ENCODE peak calls at places on chromosomes 6 and 20, in eight cellular contexts. One of them, this sample, is unnamed.

GRCh38 chr20:50628853-50629674 is 62.3 kb downstream of the RIPOR3 start:
- DNase-seq in hypothalamus: no peak
- DNase-seq in GDM1: no peak
- DNase-seq in breast epithelium: no peak
- DNase-seq in stimulated activated naive B cell treated with anti-CD40 and anti-IgM and Interleukin-4, amounts not matched to agents 10 μg/mL and 1 μg/mL and 100 μg/mL, for 72 hours: no peak
- DNase-seq in activated naive CD8-positive, alpha-beta T cell treated with anti-CD3 and anti-CD28 coated beads for 36 hours: no peak
- DNase-seq in stimulated activated naive CD4-positive, alpha-beta T cell: no peak
- DNase-seq in GF-D8: no peak
- DNase-seq in this sample: no peak

GRCh38 chr6:75201901-75202672 is 3.8 kb downstream of the COL12A1 start:
- DNase-seq in stimulated activated naive CD4-positive, alpha-beta T cell: no peak
- DNase-seq in activated naive CD8-positive, alpha-beta T cell treated with anti-CD3 and anti-CD28 coated beads for 36 hours: no peak
- DNase-seq in GF-D8: no peak
- DNase-seq in hypothalamus: peak
- DNase-seq in GDM1: no peak
- DNase-seq in breast epithelium: peak
- DNase-seq in stimulated activated naive B cell treated with anti-CD40 and anti-IgM and Interleukin-4, amounts not matched to agents 10 μg/mL and 1 μg/mL and 100 μg/mL, for 72 hours: no peak
- DNase-seq in this sample: no peak

GRCh38 chr20:6868864-6869263 is 101.4 kb downstream of the BMP2 start:
- DNase-seq in breast epithelium: no peak
- DNase-seq in GDM1: peak
- DNase-seq in stimulated activated naive B cell treated with anti-CD40 and anti-IgM and Interleukin-4, amounts not matched to agents 10 μg/mL and 1 μg/mL and 100 μg/mL, for 72 hours: no peak
- DNase-seq in hypothalamus: no peak
- DNase-seq in GF-D8: no peak
- DNase-seq in stimulated activated naive CD4-positive, alpha-beta T cell: no peak
- DNase-seq in activated naive CD8-positive, alpha-beta T cell treated with anti-CD3 and anti-CD28 coated beads for 36 hours: no peak
- DNase-seq in this sample: no peak

GRCh38 chr6:144321839-144322591 is 36.9 kb downstream of the UTRN start:
- DNase-seq in stimulated activated naive B cell treated with anti-CD40 and anti-IgM and Interleukin-4, amounts not matched to agents 10 μg/mL and 1 μg/mL and 100 μg/mL, for 72 hours: no peak
- DNase-seq in hypothalamus: no peak
- DNase-seq in GDM1: no peak
- DNase-seq in breast epithelium: no peak
- DNase-seq in GF-D8: no peak
- DNase-seq in activated naive CD8-positive, alpha-beta T cell treated with anti-CD3 and anti-CD28 coated beads for 36 hours: no peak
- DNase-seq in stimulated activated naive CD4-positive, alpha-beta T cell: no peak
- DNase-seq in this sample: no peak

GRCh38 chr6:97465877-97466710 is 183.1 kb upstream of the MMS22L start:
- DNase-seq in GDM1: no peak
- DNase-seq in GF-D8: no peak
- DNase-seq in breast epithelium: no peak
- DNase-seq in stimulated activated naive CD4-positive, alpha-beta T cell: no peak
- DNase-seq in stimulated activated naive B cell treated with anti-CD40 and anti-IgM and Interleukin-4, amounts not matched to agents 10 μg/mL and 1 μg/mL and 100 μg/mL, for 72 hours: no peak
- DNase-seq in hypothalamus: no peak
- DNase-seq in activated naive CD8-positive, alpha-beta T cell treated with anti-CD3 and anti-CD28 coated beads for 36 hours: no peak
- DNase-seq in this sample: no peak

GRCh38 chr6:140784573-140784972 is 1348.2 kb upstream of the GJE1 start:
- DNase-seq in hypothalamus: no peak
- DNase-seq in GF-D8: no peak
- DNase-seq in stimulated activated naive B cell treated with anti-CD40 and anti-IgM and Interleukin-4, amounts not matched to agents 10 μg/mL and 1 μg/mL and 100 μg/mL, for 72 hours: no peak
- DNase-seq in activated naive CD8-positive, alpha-beta T cell treated with anti-CD3 and anti-CD28 coated beads for 36 hours: no peak
- DNase-seq in GDM1: no peak
- DNase-seq in stimulated activated naive CD4-positive, alpha-beta T cell: no peak
- DNase-seq in breast epithelium: no peak
- DNase-seq in this sample: no peak

GRCh38 chr6:115811511-115811910 is 249.2 kb downstream of the FRK start:
- DNase-seq in stimulated activated naive B cell treated with anti-CD40 and anti-IgM and Interleukin-4, amounts not matched to agents 10 μg/mL and 1 μg/mL and 100 μg/mL, for 72 hours: no peak
- DNase-seq in GF-D8: no peak
- DNase-seq in activated naive CD8-positive, alpha-beta T cell treated with anti-CD3 and anti-CD28 coated beads for 36 hours: no peak
- DNase-seq in breast epithelium: no peak
- DNase-seq in stimulated activated naive CD4-positive, alpha-beta T cell: no peak
- DNase-seq in hypothalamus: no peak
- DNase-seq in GDM1: no peak
- DNase-seq in this sample: no peak

GRCh38 chr20:64038579-64039292 is 2.8 kb downstream of the C20orf204 start:
- DNase-seq in GF-D8: peak
- DNase-seq in stimulated activated naive CD4-positive, alpha-beta T cell: peak
- DNase-seq in activated naive CD8-positive, alpha-beta T cell treated with anti-CD3 and anti-CD28 coated beads for 36 hours: peak
- DNase-seq in breast epithelium: peak
- DNase-seq in GDM1: peak
- DNase-seq in stimulated activated naive B cell treated with anti-CD40 and anti-IgM and Interleukin-4, amounts not matched to agents 10 μg/mL and 1 μg/mL and 100 μg/mL, for 72 hours: peak
- DNase-seq in hypothalamus: peak
- DNase-seq in this sample: peak

GRCh38 chr6:43763133-43763797 is 6.7 kb upstream of the VEGFA start:
- DNase-seq in GDM1: no peak
- DNase-seq in stimulated activated naive B cell treated with anti-CD40 and anti-IgM and Interleukin-4, amounts not matched to agents 10 μg/mL and 1 μg/mL and 100 μg/mL, for 72 hours: no peak
- DNase-seq in hypothalamus: no peak
- DNase-seq in stimulated activated naive CD4-positive, alpha-beta T cell: no peak
- DNase-seq in activated naive CD8-positive, alpha-beta T cell treated with anti-CD3 and anti-CD28 coated beads for 36 hours: no peak
- DNase-seq in breast epithelium: no peak
- DNase-seq in GF-D8: no peak
- DNase-seq in this sample: no peak

GRCh38 chr6:170125447-170126300 is 165.2 kb downstream of the DLL1 start:
- DNase-seq in activated naive CD8-positive, alpha-beta T cell treated with anti-CD3 and anti-CD28 coated beads for 36 hours: no peak
- DNase-seq in hypothalamus: no peak
- DNase-seq in breast epithelium: peak
- DNase-seq in stimulated activated naive CD4-positive, alpha-beta T cell: no peak
- DNase-seq in GDM1: no peak
- DNase-seq in GF-D8: no peak
- DNase-seq in stimulated activated naive B cell treated with anti-CD40 and anti-IgM and Interleukin-4, amounts not matched to agents 10 μg/mL and 1 μg/mL and 100 μg/mL, for 72 hours: no peak
- DNase-seq in this sample: no peak

GRCh38 chr6:164502838-164503237 is 806.6 kb downstream of the C6orf118 start:
- DNase-seq in hypothalamus: no peak
- DNase-seq in stimulated activated naive CD4-positive, alpha-beta T cell: no peak
- DNase-seq in breast epithelium: no peak
- DNase-seq in GF-D8: no peak
- DNase-seq in GDM1: no peak
- DNase-seq in activated naive CD8-positive, alpha-beta T cell treated with anti-CD3 and anti-CD28 coated beads for 36 hours: no peak
- DNase-seq in stimulated activated naive B cell treated with anti-CD40 and anti-IgM and Interleukin-4, amounts not matched to agents 10 μg/mL and 1 μg/mL and 100 μg/mL, for 72 hours: no peak
- DNase-seq in this sample: no peak

GRCh38 chr6:28598757-28599686 is 73.3 kb downstream of the GPX5 start:
- DNase-seq in hypothalamus: no peak
- DNase-seq in GF-D8: no peak
- DNase-seq in activated naive CD8-positive, alpha-beta T cell treated with anti-CD3 and anti-CD28 coated beads for 36 hours: no peak
- DNase-seq in stimulated activated naive CD4-positive, alpha-beta T cell: no peak
- DNase-seq in GDM1: no peak
- DNase-seq in breast epithelium: no peak
- DNase-seq in stimulated activated naive B cell treated with anti-CD40 and anti-IgM and Interleukin-4, amounts not matched to agents 10 μg/mL and 1 μg/mL and 100 μg/mL, for 72 hours: no peak
- DNase-seq in this sample: no peak

GRCh38 chr6:116888732-116889360 is 11.8 kb downstream of the RFX6 start:
- DNase-seq in GDM1: no peak
- DNase-seq in stimulated activated naive B cell treated with anti-CD40 and anti-IgM and Interleukin-4, amounts not matched to agents 10 μg/mL and 1 μg/mL and 100 μg/mL, for 72 hours: no peak
- DNase-seq in stimulated activated naive CD4-positive, alpha-beta T cell: no peak
- DNase-seq in breast epithelium: no peak
- DNase-seq in hypothalamus: no peak
- DNase-seq in activated naive CD8-positive, alpha-beta T cell treated with anti-CD3 and anti-CD28 coated beads for 36 hours: no peak
- DNase-seq in GF-D8: no peak
- DNase-seq in this sample: no peak

GRCh38 chr6:157558049-157558448 is 177.1 kb downstream of the ZDHHC14 start:
- DNase-seq in stimulated activated naive CD4-positive, alpha-beta T cell: no peak
- DNase-seq in breast epithelium: no peak
- DNase-seq in activated naive CD8-positive, alpha-beta T cell treated with anti-CD3 and anti-CD28 coated beads for 36 hours: no peak
- DNase-seq in GF-D8: no peak
- DNase-seq in hypothalamus: no peak
- DNase-seq in GDM1: no peak
- DNase-seq in stimulated activated naive B cell treated with anti-CD40 and anti-IgM and Interleukin-4, amounts not matched to agents 10 μg/mL and 1 μg/mL and 100 μg/mL, for 72 hours: no peak
- DNase-seq in this sample: no peak

GRCh38 chr6:45892196-45892595 is 123.5 kb downstream of the CLIC5 start:
- DNase-seq in breast epithelium: no peak
- DNase-seq in activated naive CD8-positive, alpha-beta T cell treated with anti-CD3 and anti-CD28 coated beads for 36 hours: no peak
- DNase-seq in stimulated activated naive CD4-positive, alpha-beta T cell: no peak
- DNase-seq in GF-D8: no peak
- DNase-seq in hypothalamus: no peak
- DNase-seq in GDM1: no peak
- DNase-seq in stimulated activated naive B cell treated with anti-CD40 and anti-IgM and Interleukin-4, amounts not matched to agents 10 μg/mL and 1 μg/mL and 100 μg/mL, for 72 hours: no peak
- DNase-seq in this sample: no peak

GRCh38 chr20:54068966-54069365 is 1.4 kb downstream of the BCAS1 start:
- DNase-seq in stimulated activated naive B cell treated with anti-CD40 and anti-IgM and Interleukin-4, amounts not matched to agents 10 μg/mL and 1 μg/mL and 100 μg/mL, for 72 hours: no peak
- DNase-seq in GDM1: no peak
- DNase-seq in GF-D8: no peak
- DNase-seq in activated naive CD8-positive, alpha-beta T cell treated with anti-CD3 and anti-CD28 coated beads for 36 hours: no peak
- DNase-seq in breast epithelium: no peak
- DNase-seq in stimulated activated naive CD4-positive, alpha-beta T cell: no peak
- DNase-seq in hypothalamus: no peak
- DNase-seq in this sample: no peak

GRCh38 chr6:147063469-147064031 is 140.7 kb upstream of the STXBP5 start:
- DNase-seq in stimulated activated naive B cell treated with anti-CD40 and anti-IgM and Interleukin-4, amounts not matched to agents 10 μg/mL and 1 μg/mL and 100 μg/mL, for 72 hours: no peak
- DNase-seq in GF-D8: no peak
- DNase-seq in stimulated activated naive CD4-positive, alpha-beta T cell: no peak
- DNase-seq in GDM1: no peak
- DNase-seq in activated naive CD8-positive, alpha-beta T cell treated with anti-CD3 and anti-CD28 coated beads for 36 hours: no peak
- DNase-seq in breast epithelium: no peak
- DNase-seq in hypothalamus: no peak
- DNase-seq in this sample: no peak

GRCh38 chr6:35852994-35853393 is 47.8 kb downstream of the LHFPL5 start:
- DNase-seq in breast epithelium: no peak
- DNase-seq in stimulated activated naive B cell treated with anti-CD40 and anti-IgM and Interleukin-4, amounts not matched to agents 10 μg/mL and 1 μg/mL and 100 μg/mL, for 72 hours: no peak
- DNase-seq in GDM1: no peak
- DNase-seq in activated naive CD8-positive, alpha-beta T cell treated with anti-CD3 and anti-CD28 coated beads for 36 hours: no peak
- DNase-seq in hypothalamus: no peak
- DNase-seq in stimulated activated naive CD4-positive, alpha-beta T cell: no peak
- DNase-seq in GF-D8: no peak
- DNase-seq in this sample: no peak

GRCh38 chr6:157186785-157187181 is 136.5 kb downstream of the TMEM242 start:
- DNase-seq in stimulated activated naive CD4-positive, alpha-beta T cell: no peak
- DNase-seq in activated naive CD8-positive, alpha-beta T cell treated with anti-CD3 and anti-CD28 coated beads for 36 hours: no peak
- DNase-seq in breast epithelium: no peak
- DNase-seq in stimulated activated naive B cell treated with anti-CD40 and anti-IgM and Interleukin-4, amounts not matched to agents 10 μg/mL and 1 μg/mL and 100 μg/mL, for 72 hours: no peak
- DNase-seq in GF-D8: no peak
- DNase-seq in hypothalamus: no peak
- DNase-seq in GDM1: no peak
- DNase-seq in this sample: no peak

GRCh38 chr20:49647509-49647908 is 66.2 kb downstream of the B4GALT5 start:
- DNase-seq in hypothalamus: no peak
- DNase-seq in GDM1: no peak
- DNase-seq in stimulated activated naive B cell treated with anti-CD40 and anti-IgM and Interleukin-4, amounts not matched to agents 10 μg/mL and 1 μg/mL and 100 μg/mL, for 72 hours: no peak
- DNase-seq in stimulated activated naive CD4-positive, alpha-beta T cell: no peak
- DNase-seq in breast epithelium: no peak
- DNase-seq in GF-D8: no peak
- DNase-seq in activated naive CD8-positive, alpha-beta T cell treated with anti-CD3 and anti-CD28 coated beads for 36 hours: no peak
- DNase-seq in this sample: no peak

GRCh38 chr20:36092424-36093024 is 62.0 kb upstream of the EPB41L1 start:
- DNase-seq in breast epithelium: no peak
- DNase-seq in hypothalamus: peak
- DNase-seq in GF-D8: no peak
- DNase-seq in GDM1: no peak
- DNase-seq in stimulated activated naive B cell treated with anti-CD40 and anti-IgM and Interleukin-4, amounts not matched to agents 10 μg/mL and 1 μg/mL and 100 μg/mL, for 72 hours: no peak
- DNase-seq in activated naive CD8-positive, alpha-beta T cell treated with anti-CD3 and anti-CD28 coated beads for 36 hours: peak
- DNase-seq in stimulated activated naive CD4-positive, alpha-beta T cell: no peak
- DNase-seq in this sample: no peak

GRCh38 chr6:84657486-84657885 is 106.9 kb downstream of the TBX18 start:
- DNase-seq in hypothalamus: no peak
- DNase-seq in stimulated activated naive CD4-positive, alpha-beta T cell: no peak
- DNase-seq in activated naive CD8-positive, alpha-beta T cell treated with anti-CD3 and anti-CD28 coated beads for 36 hours: no peak
- DNase-seq in breast epithelium: no peak
- DNase-seq in GF-D8: no peak
- DNase-seq in stimulated activated naive B cell treated with anti-CD40 and anti-IgM and Interleukin-4, amounts not matched to agents 10 μg/mL and 1 μg/mL and 100 μg/mL, for 72 hours: no peak
- DNase-seq in GDM1: no peak
- DNase-seq in this sample: no peak

GRCh38 chr6:152625213-152625612 is 11.9 kb downstream of the SYNE1 start:
- DNase-seq in activated naive CD8-positive, alpha-beta T cell treated with anti-CD3 and anti-CD28 coated beads for 36 hours: no peak
- DNase-seq in GDM1: no peak
- DNase-seq in hypothalamus: no peak
- DNase-seq in stimulated activated naive CD4-positive, alpha-beta T cell: no peak
- DNase-seq in stimulated activated naive B cell treated with anti-CD40 and anti-IgM and Interleukin-4, amounts not matched to agents 10 μg/mL and 1 μg/mL and 100 μg/mL, for 72 hours: no peak
- DNase-seq in GF-D8: no peak
- DNase-seq in breast epithelium: no peak
- DNase-seq in this sample: no peak

GRCh38 chr6:4253604-4254211 is 118.3 kb upstream of the ECI2 start:
- DNase-seq in activated naive CD8-positive, alpha-beta T cell treated with anti-CD3 and anti-CD28 coated beads for 36 hours: no peak
- DNase-seq in hypothalamus: no peak
- DNase-seq in breast epithelium: no peak
- DNase-seq in GF-D8: no peak
- DNase-seq in GDM1: no peak
- DNase-seq in stimulated activated naive CD4-positive, alpha-beta T cell: no peak
- DNase-seq in stimulated activated naive B cell treated with anti-CD40 and anti-IgM and Interleukin-4, amounts not matched to agents 10 μg/mL and 1 μg/mL and 100 μg/mL, for 72 hours: no peak
- DNase-seq in this sample: no peak

GRCh38 chr6:133553652-133554051 is 312.5 kb downstream of the EYA4 start:
- DNase-seq in GDM1: no peak
- DNase-seq in GF-D8: no peak
- DNase-seq in activated naive CD8-positive, alpha-beta T cell treated with anti-CD3 and anti-CD28 coated beads for 36 hours: peak
- DNase-seq in stimulated activated naive CD4-positive, alpha-beta T cell: no peak
- DNase-seq in stimulated activated naive B cell treated with anti-CD40 and anti-IgM and Interleukin-4, amounts not matched to agents 10 μg/mL and 1 μg/mL and 100 μg/mL, for 72 hours: no peak
- DNase-seq in breast epithelium: no peak
- DNase-seq in hypothalamus: no peak
- DNase-seq in this sample: no peak

GRCh38 chr6:2196079-2196679 is 49.2 kb downstream of the GMDS start:
- DNase-seq in stimulated activated naive CD4-positive, alpha-beta T cell: peak
- DNase-seq in GF-D8: peak
- DNase-seq in hypothalamus: no peak
- DNase-seq in GDM1: peak
- DNase-seq in breast epithelium: no peak
- DNase-seq in activated naive CD8-positive, alpha-beta T cell treated with anti-CD3 and anti-CD28 coated beads for 36 hours: no peak
- DNase-seq in stimulated activated naive B cell treated with anti-CD40 and anti-IgM and Interleukin-4, amounts not matched to agents 10 μg/mL and 1 μg/mL and 100 μg/mL, for 72 hours: no peak
- DNase-seq in this sample: peak

This sample was measured in stimulated activated CD4-positive, alpha-beta T cell treated with anti-CD3 and anti-CD28 coated beads, Interleukin-2, amount 100 ng/mL, for 4 hours.